ENCODE peak calls at places on chromosome 6, in five cellular contexts. One of them, this sample, is unnamed.
A peak's percentile ranks its signal among the peaks of the same experiment; 100 is the strongest.

GRCh38 chr6:145148392-145149175 is 586.7 kb downstream of the EPM2A start:
- DNase-seq in CD4-positive, alpha-beta memory T cell: no peak
- DNase-seq in CD4-positive, CD25-positive, alpha-beta regulatory T cell: no peak
- DNase-seq in ovary: no peak
- DNase-seq in upper lobe of right lung: peak; percentile 66
- DNase-seq in this sample: peak; percentile 56

GRCh38 chr6:53771780-53772624 is 22.8 kb upstream of the LRRC1 start:
- DNase-seq in CD4-positive, alpha-beta memory T cell: no peak
- DNase-seq in CD4-positive, CD25-positive, alpha-beta regulatory T cell: no peak
- DNase-seq in ovary: no peak
- DNase-seq in upper lobe of right lung: no peak
- DNase-seq in this sample: no peak

GRCh38 chr6:19415605-19416326 is 421.4 kb upstream of the ID4 start:
- DNase-seq in CD4-positive, alpha-beta memory T cell: no peak
- DNase-seq in CD4-positive, CD25-positive, alpha-beta regulatory T cell: no peak
- DNase-seq in ovary: no peak
- DNase-seq in upper lobe of right lung: no peak
- DNase-seq in this sample: no peak

GRCh38 chr6:84618836-84619235 is 145.6 kb downstream of the TBX18 start:
- DNase-seq in CD4-positive, alpha-beta memory T cell: no peak
- DNase-seq in CD4-positive, CD25-positive, alpha-beta regulatory T cell: no peak
- DNase-seq in ovary: no peak
- DNase-seq in upper lobe of right lung: no peak
- DNase-seq in this sample: no peak

GRCh38 chr6:73086726-73087125 is 138.6 kb downstream of the KHDC1L start:
- DNase-seq in CD4-positive, alpha-beta memory T cell: no peak
- DNase-seq in CD4-positive, CD25-positive, alpha-beta regulatory T cell: no peak
- DNase-seq in ovary: no peak
- DNase-seq in upper lobe of right lung: no peak
- DNase-seq in this sample: no peak

GRCh38 chr6:79375635-79376425 is 141.3 kb upstream of the HMGN3 start:
- DNase-seq in CD4-positive, alpha-beta memory T cell: no peak
- DNase-seq in CD4-positive, CD25-positive, alpha-beta regulatory T cell: no peak
- DNase-seq in ovary: no peak
- DNase-seq in upper lobe of right lung: no peak
- DNase-seq in this sample: no peak

GRCh38 chr6:42140051-42140450 is 2.4 kb downstream of the C6orf132 start:
- DNase-seq in CD4-positive, alpha-beta memory T cell: no peak
- DNase-seq in CD4-positive, CD25-positive, alpha-beta regulatory T cell: no peak
- DNase-seq in ovary: no peak
- DNase-seq in upper lobe of right lung: no peak
- DNase-seq in this sample: peak; percentile 66

GRCh38 chr6:55569638-55570037 is 9.4 kb downstream of the HMGCLL1 start:
- DNase-seq in CD4-positive, alpha-beta memory T cell: no peak
- DNase-seq in CD4-positive, CD25-positive, alpha-beta regulatory T cell: no peak
- DNase-seq in ovary: no peak
- DNase-seq in upper lobe of right lung: no peak
- DNase-seq in this sample: no peak

GRCh38 chr6:56374841-56375369 is 127.5 kb upstream of the COL21A1 start:
- DNase-seq in CD4-positive, alpha-beta memory T cell: no peak
- DNase-seq in CD4-positive, CD25-positive, alpha-beta regulatory T cell: no peak
- DNase-seq in ovary: peak; percentile 46
- DNase-seq in upper lobe of right lung: no peak
- DNase-seq in this sample: no peak

GRCh38 chr6:89314692-89315091 is 407 bp downstream of the GABRR2 start:
- DNase-seq in CD4-positive, alpha-beta memory T cell: no peak
- DNase-seq in CD4-positive, CD25-positive, alpha-beta regulatory T cell: no peak
- DNase-seq in ovary: no peak
- DNase-seq in upper lobe of right lung: no peak
- DNase-seq in this sample: no peak

GRCh38 chr6:64713175-64713574 is 993.9 kb downstream of the EYS start:
- DNase-seq in CD4-positive, alpha-beta memory T cell: no peak
- DNase-seq in CD4-positive, CD25-positive, alpha-beta regulatory T cell: no peak
- DNase-seq in ovary: no peak
- DNase-seq in upper lobe of right lung: no peak
- DNase-seq in this sample: no peak

GRCh38 chr6:42314571-42314950 is 96.9 kb upstream of the MRPS10 start:
- DNase-seq in CD4-positive, alpha-beta memory T cell: no peak
- DNase-seq in CD4-positive, CD25-positive, alpha-beta regulatory T cell: no peak
- DNase-seq in ovary: no peak
- DNase-seq in upper lobe of right lung: no peak
- DNase-seq in this sample: no peak

GRCh38 chr6:163834226-163834970 is 419.9 kb downstream of the QKI start:
- DNase-seq in CD4-positive, alpha-beta memory T cell: no peak
- DNase-seq in CD4-positive, CD25-positive, alpha-beta regulatory T cell: no peak
- DNase-seq in ovary: no peak
- DNase-seq in upper lobe of right lung: no peak
- DNase-seq in this sample: no peak

GRCh38 chr6:166605752-166606151 is 19.3 kb upstream of the RAMACL start:
- DNase-seq in CD4-positive, alpha-beta memory T cell: no peak
- DNase-seq in CD4-positive, CD25-positive, alpha-beta regulatory T cell: no peak
- DNase-seq in ovary: no peak
- DNase-seq in upper lobe of right lung: no peak
- DNase-seq in this sample: no peak

GRCh38 chr6:168514216-168514615 is 73.2 kb downstream of the SMOC2 start:
- DNase-seq in CD4-positive, alpha-beta memory T cell: no peak
- DNase-seq in CD4-positive, CD25-positive, alpha-beta regulatory T cell: no peak
- DNase-seq in ovary: peak; percentile 72
- DNase-seq in upper lobe of right lung: no peak
- DNase-seq in this sample: no peak

GRCh38 chr6:162409986-162410715 is 317.4 kb downstream of the PRKN start:
- DNase-seq in CD4-positive, alpha-beta memory T cell: no peak
- DNase-seq in CD4-positive, CD25-positive, alpha-beta regulatory T cell: no peak
- DNase-seq in ovary: no peak
- DNase-seq in upper lobe of right lung: no peak
- DNase-seq in this sample: no peak

GRCh38 chr6:46421239-46421638 is 70.0 kb downstream of the RCAN2 start:
- DNase-seq in CD4-positive, alpha-beta memory T cell: no peak
- DNase-seq in CD4-positive, CD25-positive, alpha-beta regulatory T cell: no peak
- DNase-seq in ovary: no peak
- DNase-seq in upper lobe of right lung: no peak
- DNase-seq in this sample: no peak

GRCh38 chr6:2197177-2197671 is 48.2 kb downstream of the GMDS start:
- DNase-seq in CD4-positive, alpha-beta memory T cell: no peak
- DNase-seq in CD4-positive, CD25-positive, alpha-beta regulatory T cell: no peak
- DNase-seq in ovary: no peak
- DNase-seq in upper lobe of right lung: no peak
- DNase-seq in this sample: no peak

GRCh38 chr6:147906361-147906760 is 397.9 kb downstream of the SAMD5 start:
- DNase-seq in CD4-positive, alpha-beta memory T cell: no peak
- DNase-seq in CD4-positive, CD25-positive, alpha-beta regulatory T cell: no peak
- DNase-seq in ovary: no peak
- DNase-seq in upper lobe of right lung: no peak
- DNase-seq in this sample: no peak

GRCh38 chr6:105545947-105546710 is 143.2 kb upstream of the PREP start:
- DNase-seq in CD4-positive, alpha-beta memory T cell: no peak
- DNase-seq in CD4-positive, CD25-positive, alpha-beta regulatory T cell: no peak
- DNase-seq in ovary: no peak
- DNase-seq in upper lobe of right lung: no peak
- DNase-seq in this sample: no peak

GRCh38 chr6:113786168-113786567 is 71.0 kb upstream of the MARCKS start:
- DNase-seq in CD4-positive, alpha-beta memory T cell: no peak
- DNase-seq in CD4-positive, CD25-positive, alpha-beta regulatory T cell: no peak
- DNase-seq in ovary: no peak
- DNase-seq in upper lobe of right lung: no peak
- DNase-seq in this sample: no peak

GRCh38 chr6:77470983-77471382 is 7.7 kb upstream of the HTR1B start:
- DNase-seq in CD4-positive, alpha-beta memory T cell: no peak
- DNase-seq in CD4-positive, CD25-positive, alpha-beta regulatory T cell: no peak
- DNase-seq in ovary: no peak
- DNase-seq in upper lobe of right lung: no peak
- DNase-seq in this sample: no peak

GRCh38 chr6:75932067-75932466 is 140.4 kb downstream of the IMPG1 start:
- DNase-seq in CD4-positive, alpha-beta memory T cell: no peak
- DNase-seq in CD4-positive, CD25-positive, alpha-beta regulatory T cell: no peak
- DNase-seq in ovary: no peak
- DNase-seq in upper lobe of right lung: no peak
- DNase-seq in this sample: no peak

GRCh38 chr6:75933387-75933975 is 139.0 kb downstream of the IMPG1 start:
- DNase-seq in CD4-positive, alpha-beta memory T cell: no peak
- DNase-seq in CD4-positive, CD25-positive, alpha-beta regulatory T cell: no peak
- DNase-seq in ovary: no peak
- DNase-seq in upper lobe of right lung: no peak
- DNase-seq in this sample: no peak

GRCh38 chr6:75934643-75935472 is 137.6 kb downstream of the IMPG1 start:
- DNase-seq in CD4-positive, alpha-beta memory T cell: peak; percentile 28
- DNase-seq in CD4-positive, CD25-positive, alpha-beta regulatory T cell: peak; percentile 12
- DNase-seq in ovary: peak; percentile 40
- DNase-seq in upper lobe of right lung: no peak
- DNase-seq in this sample: no peak

GRCh38 chr6:75936682-75937081 is 135.8 kb downstream of the IMPG1 start:
- DNase-seq in CD4-positive, alpha-beta memory T cell: no peak
- DNase-seq in CD4-positive, CD25-positive, alpha-beta regulatory T cell: no peak
- DNase-seq in ovary: no peak
- DNase-seq in upper lobe of right lung: no peak
- DNase-seq in this sample: no peak

GRCh38 chr6:75935473-75935793 is 137.0 kb downstream of the IMPG1 start:
- DNase-seq in CD4-positive, alpha-beta memory T cell: no peak
- DNase-seq in CD4-positive, CD25-positive, alpha-beta regulatory T cell: no peak
- DNase-seq in ovary: no peak
- DNase-seq in upper lobe of right lung: no peak
- DNase-seq in this sample: no peak
- H3K4me3 ChIP-seq in CD4-positive, alpha-beta memory T cell: no peak overlapping the region
- H3K4me3 ChIP-seq in CD4-positive, CD25-positive, alpha-beta regulatory T cell: no peak overlapping the region
- H3K4me3 ChIP-seq in ovary: peak overlapping the region; percentile 26
- H3K4me3 ChIP-seq in upper lobe of right lung: peak overlapping the region; percentile 38
- H3K4me3 ChIP-seq in this sample: peak overlapping the region; percentile 48

DNA sequence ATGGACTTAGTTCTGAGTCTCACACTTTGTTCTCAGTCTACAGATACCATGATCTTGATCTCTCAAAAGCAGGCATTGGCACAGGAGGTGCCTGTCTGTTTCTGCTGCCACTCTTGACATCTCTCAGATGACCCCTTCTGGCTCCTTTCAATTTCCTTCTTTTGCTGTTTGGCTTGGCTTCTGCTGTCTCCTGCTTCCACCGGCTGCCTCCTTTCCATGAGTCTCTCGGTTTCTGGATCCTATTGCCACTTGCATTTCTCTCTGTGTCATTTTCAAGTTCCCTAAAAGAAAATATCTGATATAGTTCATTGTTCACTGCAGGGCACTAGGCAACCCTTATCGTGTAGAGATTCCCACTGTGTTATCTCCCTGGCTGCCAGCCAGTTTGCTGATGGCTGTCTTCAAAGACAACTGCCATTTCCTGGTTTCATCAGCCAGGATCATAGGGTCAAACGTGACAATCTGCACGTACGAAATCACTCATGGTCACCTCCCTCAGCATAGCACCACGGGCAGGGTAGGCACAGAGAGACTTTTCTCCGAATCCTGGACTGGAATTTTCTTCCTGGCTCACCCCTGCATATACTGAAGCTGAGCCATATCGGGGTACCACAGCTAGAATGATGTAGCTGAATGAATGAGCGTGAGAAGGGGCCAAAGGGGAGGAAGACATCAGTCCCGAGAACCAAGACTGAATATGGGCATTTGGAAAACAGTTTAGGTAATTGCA is 144.6 kb upstream of the TMEM170B start:
- DNase-seq in CD4-positive, alpha-beta memory T cell: no peak
- DNase-seq in CD4-positive, CD25-positive, alpha-beta regulatory T cell: no peak
- DNase-seq in ovary: no peak
- DNase-seq in upper lobe of right lung: no peak
- DNase-seq in this sample: peak; percentile 61
- H3K27ac ChIP-seq in CD4-positive, alpha-beta memory T cell: no peak overlapping the region
- H3K27ac ChIP-seq in CD4-positive, CD25-positive, alpha-beta regulatory T cell: no peak overlapping the region
- H3K27ac ChIP-seq in ovary: no peak overlapping the region
- H3K27ac ChIP-seq in upper lobe of right lung: peak overlapping the region; percentile 75
- H3K27ac ChIP-seq in this sample: peak overlapping the region; percentile 44

GRCh38 chr6:30061766-30062458 is 847 bp downstream of the POLR1H start:
- DNase-seq in CD4-positive, alpha-beta memory T cell: peak; percentile 57
- DNase-seq in CD4-positive, CD25-positive, alpha-beta regulatory T cell: peak; percentile 58
- DNase-seq in ovary: peak; percentile 20
- DNase-seq in upper lobe of right lung: no peak
- DNase-seq in this sample: no peak
- H3K4me3 ChIP-seq in CD4-positive, alpha-beta memory T cell: peak overlapping the region; percentile 96
- H3K4me3 ChIP-seq in CD4-positive, CD25-positive, alpha-beta regulatory T cell: peak overlapping the region; percentile 99
- H3K4me3 ChIP-seq in ovary: peak overlapping the region; percentile 89
- H3K4me3 ChIP-seq in upper lobe of right lung: peak overlapping the region; percentile 78
- H3K4me3 ChIP-seq in this sample: peak overlapping the region; percentile 76

GRCh38 chr6:153790881-153791473 is 248.1 kb upstream of the OPRM1 start:
- DNase-seq in CD4-positive, alpha-beta memory T cell: no peak
- DNase-seq in CD4-positive, CD25-positive, alpha-beta regulatory T cell: no peak
- DNase-seq in ovary: no peak
- DNase-seq in upper lobe of right lung: no peak
- DNase-seq in this sample: no peak
- H3K27ac ChIP-seq in CD4-positive, alpha-beta memory T cell: no peak overlapping the region
- H3K27ac ChIP-seq in CD4-positive, CD25-positive, alpha-beta regulatory T cell: no peak overlapping the region
- H3K27ac ChIP-seq in ovary: no peak overlapping the region
- H3K27ac ChIP-seq in upper lobe of right lung: no peak overlapping the region
- H3K27ac ChIP-seq in this sample: no peak overlapping the region

DNA sequence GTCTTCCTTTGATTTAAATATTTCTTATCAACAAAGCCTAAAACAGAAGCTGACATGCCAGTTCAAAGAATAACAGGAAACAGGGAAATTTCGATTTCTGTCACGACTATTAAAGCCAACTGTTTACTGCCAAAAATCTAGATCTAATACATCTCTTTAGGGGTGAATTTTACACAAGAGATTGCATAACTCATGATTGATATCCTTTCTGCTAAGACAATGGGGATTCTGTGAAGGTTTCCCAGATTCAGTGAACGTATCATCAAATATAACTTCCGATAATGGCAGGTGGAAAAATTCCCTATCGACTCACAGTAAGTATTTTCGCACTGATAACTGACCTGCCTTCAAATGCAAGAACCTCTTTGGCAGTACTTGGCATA is 42.9 kb downstream of the NHSL1 start:
- DNase-seq in CD4-positive, alpha-beta memory T cell: no peak
- DNase-seq in CD4-positive, CD25-positive, alpha-beta regulatory T cell: no peak
- DNase-seq in ovary: no peak
- DNase-seq in upper lobe of right lung: no peak
- DNase-seq in this sample: no peak
- H3K4me3 ChIP-seq in CD4-positive, alpha-beta memory T cell: no peak overlapping the region
- H3K4me3 ChIP-seq in CD4-positive, CD25-positive, alpha-beta regulatory T cell: peak overlapping the region; percentile 85
- H3K4me3 ChIP-seq in ovary: no peak overlapping the region
- H3K4me3 ChIP-seq in upper lobe of right lung: no peak overlapping the region
- H3K4me3 ChIP-seq in this sample: no peak overlapping the region

GRCh38 chr6:16749516-16750485 is 11.5 kb downstream of the ATXN1 start:
- DNase-seq in CD4-positive, alpha-beta memory T cell: no peak
- DNase-seq in CD4-positive, CD25-positive, alpha-beta regulatory T cell: no peak
- DNase-seq in ovary: no peak
- DNase-seq in upper lobe of right lung: no peak
- DNase-seq in this sample: no peak
- H3K27ac ChIP-seq in CD4-positive, alpha-beta memory T cell: no peak overlapping the region
- H3K27ac ChIP-seq in CD4-positive, CD25-positive, alpha-beta regulatory T cell: no peak overlapping the region
- H3K27ac ChIP-seq in ovary: no peak overlapping the region
- H3K27ac ChIP-seq in upper lobe of right lung: no peak overlapping the region
- H3K27ac ChIP-seq in this sample: no peak overlapping the region

GRCh38 chr6:132354517-132355167 is 46.6 kb downstream of the MOXD1 start:
- DNase-seq in CD4-positive, alpha-beta memory T cell: peak; percentile 25
- DNase-seq in CD4-positive, CD25-positive, alpha-beta regulatory T cell: peak; percentile 44
- DNase-seq in ovary: no peak
- DNase-seq in upper lobe of right lung: no peak
- DNase-seq in this sample: peak; percentile 75
- H3K4me3 ChIP-seq in CD4-positive, alpha-beta memory T cell: no peak overlapping the region
- H3K4me3 ChIP-seq in CD4-positive, CD25-positive, alpha-beta regulatory T cell: no peak overlapping the region
- H3K4me3 ChIP-seq in ovary: no peak overlapping the region
- H3K4me3 ChIP-seq in upper lobe of right lung: no peak overlapping the region
- H3K4me3 ChIP-seq in this sample: no peak overlapping the region

This sample was measured in lower lobe of right lung.